ENCODE peak calls at places on chromosome 1, in eight cellular contexts. R is endothelial cell of umbilical vein, O is fibroblast of lung, C is MM.1S, M is HCT116, I is PC-3, W is neural progenitor cell, G is Karpas-422. Y is an unnamed sample. For H3K79me2 and H3K4me1, the result is how much of the 10 kb centered on the place peaks cover.

GRCh38 chr1:150322310-150322709 is 977 bp downstream of the PRPF3 start:
- DNase-seq in R (no peak), O (peak), C (no peak), M (no peak), I (no peak), W (no peak), G (no peak), Y (peak)

GRCh38 chr1:2474933-2475371 is 1.1 kb upstream of the PLCH2 start:
- DNase-seq in R (no peak), O (no peak), C (no peak), M (no peak), I (no peak), W (no peak), G (no peak), Y (no peak)

GRCh38 chr1:225762002-225762441 is 15.6 kb upstream of the SRP9 start:
- DNase-seq in R (no peak), O (no peak), C (no peak), M (no peak), I (no peak), W (no peak), G (no peak), Y (no peak)

GRCh38 chr1:96660503-96660902 is 61.1 kb upstream of the PTBP2 start:
- DNase-seq in R (no peak), O (peak), C (no peak), M (no peak), I (no peak), W (no peak), G (no peak), Y (peak)

GRCh38 chr1:150688786-150689185 is 8.2 kb downstream of the GOLPH3L start:
- DNase-seq in R (peak), O (no peak), C (no peak), M (no peak), I (peak), W (no peak), G (no peak), Y (no peak)

GRCh38 chr1:201143726-201144635 is 10.3 kb downstream of the TMEM9 start:
- DNase-seq in R (no peak), O (no peak), C (no peak), M (no peak), I (no peak), W (no peak), G (no peak), Y (no peak)

GRCh38 chr1:32219022-32219421 is 3.1 kb downstream of the TMEM234 start:
- DNase-seq in R (no peak), O (no peak), C (no peak), M (no peak), I (no peak), W (no peak), G (no peak), Y (no peak)

GRCh38 chr1:232471250-232471649 is 158.7 kb downstream of the SIPA1L2 start:
- DNase-seq in R (peak), O (no peak), C (peak), M (no peak), I (peak), W (no peak), G (no peak), Y (no peak)

GRCh38 chr1:59672851-59673574 is 141.7 kb upstream of the HOOK1 start:
- DNase-seq in R (peak), O (peak), C (no peak), M (peak), I (peak), W (no peak), G (no peak), Y (peak)

GRCh38 chr1:150545486-150546032 is 3.6 kb upstream of the ADAMTSL4 start:
- DNase-seq in R (no peak), O (no peak), C (peak), M (no peak), I (no peak), W (no peak), G (no peak), Y (no peak)

GRCh38 chr1:154884868-154885706 is 15.0 kb upstream of the KCNN3 start:
- DNase-seq in R (peak), O (peak), C (no peak), M (no peak), I (no peak), W (no peak), G (no peak), Y (no peak)

GRCh38 chr1:18191037-18191867 is 83.7 kb downstream of the IGSF21 start:
- DNase-seq in R (no peak), O (no peak), C (no peak), M (no peak), I (no peak), W (peak), G (no peak), Y (no peak)

GRCh38 chr1:181170194-181170593 is 81.7 kb downstream of the IER5 start:
- DNase-seq in R (no peak), O (no peak), C (no peak), M (no peak), I (no peak), W (no peak), G (no peak), Y (no peak)

GRCh38 chr1:191320062-191320461 is 838.2 kb upstream of the RGS18 start:
- DNase-seq in R (no peak), O (peak), C (no peak), M (no peak), I (no peak), W (no peak), G (no peak), Y (no peak)

GRCh38 chr1:58883888-58884482 is 100.1 kb upstream of the JUN start:
- DNase-seq in R (peak), O (no peak), C (peak), M (no peak), I (no peak), W (no peak), G (no peak), Y (no peak)

GRCh38 chr1:23019851-23020625 is 770 bp downstream of the KDM1A start:
- DNase-seq in R (peak), O (peak), C (peak), M (no peak), I (peak), W (peak), G (peak), Y (peak)

GRCh38 chr1:229464672-229465071 is 30.8 kb upstream of the ACTA1 start:
- DNase-seq in R (no peak), O (no peak), C (no peak), M (no peak), I (no peak), W (no peak), G (no peak), Y (no peak)

GRCh38 chr1:229456016-229456415 is 22.1 kb upstream of the ACTA1 start:
- DNase-seq in R (no peak), O (peak), C (no peak), M (no peak), I (peak), W (no peak), G (no peak), Y (peak)

GRCh38 chr1:229459815-229460214 is 25.9 kb upstream of the ACTA1 start:
- DNase-seq in R (no peak), O (no peak), C (no peak), M (no peak), I (no peak), W (no peak), G (no peak), Y (no peak)

GRCh38 chr1:229457436-229457835 is 23.5 kb upstream of the ACTA1 start:
- DNase-seq in R (no peak), O (no peak), C (no peak), M (no peak), I (no peak), W (no peak), G (no peak), Y (no peak)

DNA sequence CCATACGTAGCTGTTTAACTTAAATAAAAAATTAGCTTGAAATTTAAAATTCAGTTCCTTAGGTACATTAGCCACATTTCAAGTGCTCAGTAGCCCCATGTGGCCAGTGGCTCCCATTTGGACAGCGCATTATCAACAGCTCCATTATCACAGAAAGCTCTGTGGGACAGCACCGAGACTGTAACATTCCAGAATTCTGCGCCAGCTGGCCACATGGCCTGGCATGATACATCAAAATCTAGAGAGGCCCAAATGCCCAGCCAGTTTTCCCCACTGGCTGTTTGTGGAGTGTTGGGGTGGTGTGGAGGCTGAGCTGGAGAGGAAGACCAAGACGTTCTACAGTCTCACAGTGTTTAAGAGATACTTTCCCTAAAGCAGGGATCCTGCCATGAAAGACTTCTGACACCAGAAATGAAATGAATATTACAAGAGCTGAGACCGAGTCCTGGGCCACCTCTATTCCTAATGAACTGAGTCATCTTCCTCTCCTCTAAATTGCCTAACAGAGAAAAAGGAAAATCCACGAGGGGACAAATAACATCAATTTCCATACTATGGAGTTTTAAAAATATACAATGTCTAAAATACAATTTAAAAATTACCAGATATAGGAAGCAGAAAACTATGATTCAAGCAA is 27.3 kb upstream of the ACTA1 start:
- DNase-seq in R (no peak), O (no peak), C (no peak), M (no peak), I (no peak), W (no peak), G (no peak), Y (no peak)
- H3K79me2 ChIP-seq in R (under half), O (under half), C (under half), M (under half), I (under half), W (under half), G (under half), Y (under half)

GRCh38 chr1:90926971-90927370 is 94.9 kb downstream of the ZNF644 start:
- DNase-seq in R (no peak), O (no peak), C (no peak), M (no peak), I (no peak), W (peak), G (no peak), Y (no peak)
- H3K4me1 ChIP-seq in R (under half), O (under half), C (under half), M (under half), I (under half), W (under half), G (under half), Y (under half)

GRCh38 chr1:156489935-156490293 is 10.7 kb downstream of the MEF2D start:
- DNase-seq in R (no peak), O (no peak), C (no peak), M (no peak), I (no peak), W (no peak), G (peak), Y (no peak)
- H3K9ac ChIP-seq in R (no peak), O (peak), C (peak), M (peak), I (no peak), W (no peak), G (peak), Y (no peak)

DNA sequence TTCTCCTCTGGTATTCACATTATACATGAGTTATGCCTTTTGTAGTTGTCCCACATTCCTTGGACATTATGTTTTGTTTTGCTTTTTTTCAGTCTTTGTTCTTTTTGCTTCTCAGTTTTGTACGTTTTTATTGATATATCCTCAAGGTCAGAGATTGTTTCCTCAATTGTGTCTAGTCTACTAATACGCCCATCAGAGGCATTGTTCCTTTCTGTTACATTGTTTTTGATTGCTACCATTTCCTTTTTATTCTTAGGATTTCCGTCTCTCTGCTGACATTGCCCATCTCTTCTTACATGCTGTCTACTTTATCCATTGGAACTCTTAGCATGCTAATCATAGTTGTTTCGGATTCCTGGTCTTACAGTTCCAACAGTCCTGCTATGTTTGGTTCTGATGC is 27.8 kb upstream of the MPC2 start:
- DNase-seq in R (peak), O (no peak), C (no peak), M (no peak), I (no peak), W (no peak), G (no peak), Y (no peak)
- H3K79me2 ChIP-seq in R (under half), O (under half), C (under half), M (under half), I (under half), W (half or more), G (half or more), Y (half or more)

GRCh38 chr1:10253755-10254154 is 43.4 kb downstream of the KIF1B start:
- DNase-seq in R (peak), O (peak), C (peak), M (no peak), I (peak), W (no peak), G (no peak), Y (peak)
- H3K4me1 ChIP-seq in R (under half), O (under half), C (under half), M (under half), I (under half), W (under half), G (under half), Y (under half)

DNA sequence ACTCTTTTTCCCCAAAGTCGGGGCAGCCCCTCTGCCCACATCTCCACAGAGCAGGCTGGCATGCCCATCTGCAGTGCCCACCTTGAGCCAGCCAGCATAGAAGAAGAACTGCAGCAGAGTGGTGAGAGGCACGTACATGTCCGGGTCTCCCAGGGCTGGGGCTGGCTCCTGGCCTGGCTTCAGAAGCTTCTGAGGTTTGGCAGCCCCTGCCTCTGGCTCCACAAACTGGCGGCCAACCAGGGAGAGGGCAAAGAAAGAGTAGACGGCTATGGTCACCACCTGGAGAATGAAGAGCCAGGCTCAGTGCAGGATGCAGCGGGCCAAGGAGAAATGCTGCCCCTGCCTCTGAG is 3.0 kb downstream of the BEST4 start:
- DNase-seq in R (no peak), O (no peak), C (no peak), M (no peak), I (no peak), W (no peak), G (no peak), Y (no peak)
- H3K9ac ChIP-seq in R (no peak), O (no peak), C (no peak), M (no peak), I (no peak), W (no peak), G (peak), Y (no peak)

GRCh38 chr1:21262282-21263051 is 27.8 kb downstream of the ECE1 start:
- DNase-seq in R (peak), O (peak), C (no peak), M (no peak), I (no peak), W (peak), G (no peak), Y (no peak)
- H3K79me2 ChIP-seq in R (half or more), O (under half), C (under half), M (under half), I (under half), W (under half), G (under half), Y (under half)

DNA sequence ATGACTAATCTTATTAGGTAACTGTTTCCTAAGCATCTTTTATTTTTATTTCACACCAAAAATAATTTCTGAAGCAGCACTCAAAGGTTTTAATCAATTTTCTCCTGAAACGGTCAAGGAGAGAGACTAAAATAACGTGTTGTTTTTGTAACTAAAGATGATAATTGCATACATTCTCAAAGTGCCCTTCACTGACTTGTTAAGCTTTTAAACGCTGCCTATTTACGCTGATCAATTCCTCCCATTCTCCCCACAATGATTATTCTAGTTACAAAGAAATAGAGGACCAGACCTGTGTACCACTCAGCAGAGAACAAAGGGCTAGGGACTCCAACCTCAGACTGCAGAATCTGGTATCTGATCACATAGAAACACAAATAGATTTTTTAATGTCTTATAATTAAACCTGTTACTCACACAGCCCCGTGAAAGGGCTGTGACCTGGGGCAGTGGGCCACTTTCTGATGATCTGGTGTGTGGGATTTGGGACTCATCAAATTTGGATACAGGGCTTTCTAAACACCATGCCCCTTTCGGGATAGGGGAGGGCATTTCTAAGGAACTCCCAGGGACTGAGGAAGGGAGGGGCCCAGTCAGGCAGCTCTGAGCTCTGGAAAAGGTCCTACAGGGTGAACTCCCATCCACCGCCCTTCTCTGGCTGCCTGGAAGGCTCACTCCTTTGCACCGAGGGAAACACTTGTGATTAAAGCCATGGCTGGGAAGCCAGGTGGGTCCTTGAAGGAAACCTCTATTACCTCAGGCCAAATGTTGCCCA is 65.2 kb downstream of the BCAR3 start:
- DNase-seq in R (no peak), O (no peak), C (no peak), M (no peak), I (peak), W (peak), G (no peak), Y (no peak)
- H3K4me1 ChIP-seq in R (under half), O (under half), C (under half), M (half or more), I (half or more), W (under half), G (under half), Y (half or more)

DNA sequence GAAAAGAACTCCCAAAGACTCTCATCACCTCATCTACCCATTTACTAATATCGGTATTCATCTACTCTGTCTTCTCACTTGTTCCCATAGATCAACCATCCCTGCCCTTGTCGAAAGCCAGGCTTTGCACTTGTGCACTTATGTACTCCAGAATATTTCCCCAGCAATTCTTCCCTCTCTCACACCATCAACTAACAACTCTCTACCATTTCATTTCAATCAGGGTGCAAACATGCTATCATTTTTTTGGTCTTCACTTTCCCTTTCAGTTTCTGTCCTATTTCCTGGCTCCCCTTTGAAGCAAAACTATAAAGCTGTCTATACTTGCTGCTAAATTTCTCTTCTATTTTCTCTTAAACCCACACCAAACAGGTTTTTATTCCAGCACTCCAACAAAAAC is 6.7 kb downstream of the C1orf105 start:
- DNase-seq in R (no peak), O (no peak), C (no peak), M (no peak), I (no peak), W (no peak), G (no peak), Y (no peak)
- H3K9ac ChIP-seq in R (no peak), O (no peak), C (no peak), M (no peak), I (no peak), W (no peak), G (no peak), Y (no peak)